ENCODE peak calls at places on chromosome 22, in four cellular contexts. O, I, D and N are unnamed samples.
A peak's percentile ranks its signal among the peaks of the same experiment; 100 is the strongest.

GRCh38 chr22:22546490-22546889 is 12.6 kb downstream of the PRAME start:
- DNase-seq in I (no peak), D (no peak), O (no peak), N (no peak)

GRCh38 chr22:40597541-40598453 is 38.7 kb downstream of the MRTFA start:
- DNase-seq in D (no peak), O (no peak), I (no peak), N (no peak)

GRCh38 chr22:46968848-46969247 is 206.4 kb downstream of the TBC1D22A start:
- DNase-seq in D (no peak), I (no peak), O (no peak), N (no peak)

GRCh38 chr22:44496844-44497217 is 1.2 kb downstream of the RTL6 start:
- DNase-seq in D (no peak), O (no peak), I (no peak), N (no peak)

GRCh38 chr22:25148149-25148691 is 51.4 kb upstream of the CRYBB3 start:
- DNase-seq in D (no peak), O (no peak), I (no peak), N (peak; percentile 86)

GRCh38 chr22:22161924-22162851 is 82.4 kb upstream of the VPREB1 start:
- DNase-seq in O (no peak), D (no peak), I (no peak), N (no peak)

GRCh38 chr22:35549338-35549737 is 8.7 kb downstream of the RASD2 start:
- DNase-seq in O (no peak), D (no peak), I (no peak), N (no peak)

GRCh38 chr22:20919718-20920117 is 2.5 kb downstream of the CRKL start:
- DNase-seq in D (no peak), I (no peak), O (no peak), N (no peak)

GRCh38 chr22:39481054-39481453 is 21.0 kb upstream of the MIEF1 start:
- DNase-seq in I (no peak), O (no peak), D (no peak), N (no peak)

GRCh38 chr22:50399751-50400331 is 56.7 kb downstream of the PPP6R2 start:
- DNase-seq in I (no peak), O (no peak), D (peak; percentile 62), N (peak; percentile 41)

GRCh38 chr22:50701076-50701419 is 28.4 kb downstream of the SHANK3 start:
- DNase-seq in D (no peak), O (no peak), I (no peak), N (no peak)

GRCh38 chr22:25747245-25747944 is 5.4 kb downstream of the MYO18B start:
- DNase-seq in I (no peak), D (peak; percentile 93), O (no peak), N (no peak)

GRCh38 chr22:50141891-50142363 is 28.6 kb upstream of the PANX2 start:
- DNase-seq in I (peak; percentile 19), D (no peak), O (no peak), N (no peak)

GRCh38 chr22:23124611-23125511 is 16.9 kb downstream of the RSPH14 start:
- DNase-seq in I (no peak), D (no peak), O (no peak), N (no peak)

GRCh38 chr22:44968736-44969135 is 41.1 kb downstream of the PHF21B start:
- DNase-seq in D (no peak), O (no peak), I (no peak), N (no peak)

GRCh38 chr22:42307806-42308563 is 37.5 kb upstream of the TCF20 start:
- DNase-seq in O (no peak), I (no peak), D (no peak), N (no peak)

GRCh38 chr22:28075260-28075981 is 156.4 kb upstream of the PITPNB start:
- DNase-seq in I (no peak), O (no peak), D (peak; percentile 73), N (peak; percentile 29)

GRCh38 chr22:50481440-50482106 is at the start of gene ADM2:
- DNase-seq in O (peak; percentile 59), D (peak; percentile 62), I (no peak), N (peak; percentile 67)

GRCh38 chr22:19463491-19464469 is 15.2 kb downstream of the UFD1 start:
- DNase-seq in I (no peak), D (peak; percentile 32), O (no peak), N (no peak)

GRCh38 chr22:17655289-17655688 is 16.7 kb downstream of the BCL2L13 start:
- DNase-seq in O (no peak), D (no peak), I (no peak), N (no peak)

GRCh38 chr22:36540867-36541642 is 12.1 kb upstream of the EIF3D start:
- DNase-seq in I (no peak), O (no peak), D (no peak), N (no peak)

GRCh38 chr22:45878051-45878764 is 98.8 kb downstream of the WNT7B start:
- DNase-seq in I (peak; percentile 33), O (no peak), D (no peak), N (no peak)

GRCh38 chr22:46239261-46240048 is 10.6 kb downstream of the CDPF1 start:
- DNase-seq in I (no peak), O (no peak), D (no peak), N (no peak)

GRCh38 chr22:17844150-17844549 is 69.9 kb upstream of the BID start:
- DNase-seq in I (no peak), O (no peak), D (no peak), N (no peak)

GRCh38 chr22:40190501-40190900 is 12.8 kb downstream of the TNRC6B start:
- DNase-seq in I (no peak), D (no peak), O (no peak), N (no peak)

GRCh38 chr22:42452456-42452855 is 20.3 kb upstream of the NFAM1 start:
- DNase-seq in D (no peak), O (no peak), I (no peak), N (no peak)

GRCh38 chr22:23389271-23390071 is 190.6 kb downstream of the IGLL1 start:
- DNase-seq in D (no peak), I (no peak), O (no peak), N (no peak)

GRCh38 chr22:26884921-26885320 is 227.5 kb downstream of the MIAT start:
- DNase-seq in I (no peak), D (no peak), O (no peak), N (no peak)

GRCh38 chr22:44355688-44356070 is 42.9 kb upstream of the SHISAL1 start:
- DNase-seq in D (no peak), O (no peak), I (no peak), N (no peak)

GRCh38 chr22:45602004-45602733 is 69.5 kb upstream of the ATXN10 start:
- DNase-seq in I (no peak), D (no peak), O (no peak), N (no peak)

GRCh38 chr22:32791056-32791455 is 10.4 kb upstream of the TIMP3 start:
- DNase-seq in D (no peak), O (no peak), I (no peak), N (no peak)

GRCh38 chr22:37343863-37344734 is 61.8 kb downstream of the CYTH4 start:
- DNase-seq in O (no peak), I (no peak), D (no peak), N (no peak)

GRCh38 chr22:48197189-48197690 is 1434.8 kb downstream of the TBC1D22A start:
- DNase-seq in I (no peak), O (no peak), D (no peak), N (peak; percentile 2)

GRCh38 chr22:50502096-50502495 is 5.4 kb downstream of the LMF2 start:
- DNase-seq in I (no peak), O (no peak), D (no peak), N (no peak)